ENCODE peak calls at places on chromosomes 6 and 20, in six cellular contexts. G is fibroblast of lung, H is adrenal gland, X is left ventricle myocardium inferior, Y is cardiac muscle cell, P is spleen. D is an unnamed sample.

GRCh38 chr6:24985313-24985712 is 49.6 kb upstream of the RIPOR2 start:
- DNase-seq in G (no peak), H (no peak), X (no peak), Y (no peak), P (no peak), D (no peak)

GRCh38 chr6:119310486-119311036 is 39.0 kb downstream of the MAN1A1 start:
- DNase-seq in G (peak; percentile 29), H (no peak), X (no peak), Y (peak; percentile 20), P (no peak), D (no peak)

GRCh38 chr6:158574800-158575199 is 14.9 kb downstream of the TMEM181 start:
- DNase-seq in G (no peak), H (no peak), X (no peak), Y (no peak), P (no peak), D (no peak)

GRCh38 chr6:355373-355772 is 36.2 kb upstream of the IRF4 start:
- DNase-seq in G (no peak), H (no peak), X (no peak), Y (no peak), P (no peak), D (no peak)

GRCh38 chr6:72649032-72649984 is 27.4 kb downstream of the KCNQ5 start:
- DNase-seq in G (peak; percentile 75), H (no peak), X (no peak), Y (peak; percentile 86), P (no peak), D (peak; percentile 4)

GRCh38 chr6:46862381-46862780 is 59.4 kb downstream of the ADGRF5 start:
- DNase-seq in G (no peak), H (no peak), X (no peak), Y (no peak), P (no peak), D (no peak)

GRCh38 chr6:56356431-56356830 is 109.1 kb upstream of the COL21A1 start:
- DNase-seq in G (peak; percentile 30), H (no peak), X (no peak), Y (peak; percentile 81), P (no peak), D (no peak)

GRCh38 chr20:36506253-36506652 is 35.1 kb upstream of the MYL9 start:
- DNase-seq in G (peak; percentile 25), H (peak; percentile 8), X (no peak), Y (no peak), P (no peak), D (no peak)

GRCh38 chr6:91299544-91300491 is 712.9 kb upstream of the MAP3K7 start:
- DNase-seq in G (peak; percentile 94), H (peak; percentile 37), X (peak; percentile 17), Y (peak; percentile 1), P (no peak), D (no peak)

GRCh38 chr6:38443341-38443740 is 196.4 kb downstream of the BTBD9 start:
- DNase-seq in G (no peak), H (no peak), X (no peak), Y (peak; percentile 25), P (no peak), D (no peak)

GRCh38 chr6:38336922-38337321 is 302.8 kb downstream of the BTBD9 start:
- DNase-seq in G (no peak), H (no peak), X (no peak), Y (no peak), P (no peak), D (no peak)

GRCh38 chr6:9532621-9533557 is 882.0 kb downstream of the TFAP2A start:
- DNase-seq in G (no peak), H (no peak), X (no peak), Y (no peak), P (no peak), D (no peak)

GRCh38 chr6:84466521-84466920 is 239.1 kb upstream of the CEP162 start:
- DNase-seq in G (peak; percentile 38), H (no peak), X (no peak), Y (peak; percentile 61), P (no peak), D (no peak)

GRCh38 chr20:17762873-17763557 is 63.2 kb downstream of the BANF2 start:
- DNase-seq in G (no peak), H (no peak), X (no peak), Y (no peak), P (no peak), D (no peak)

GRCh38 chr6:1107578-1107977 is 204.3 kb upstream of the FOXQ1 start:
- DNase-seq in G (no peak), H (no peak), X (no peak), Y (no peak), P (no peak), D (no peak)

GRCh38 chr20:59747671-59748515 is 143.6 kb downstream of the PHACTR3 start:
- DNase-seq in G (no peak), H (no peak), X (no peak), Y (no peak), P (peak; percentile 46), D (no peak)

GRCh38 chr6:71419954-71420692 is 131.5 kb downstream of the OGFRL1 start:
- DNase-seq in G (peak; percentile 38), H (peak; percentile 57), X (peak; percentile 72), Y (peak; percentile 52), P (peak; percentile 79), D (no peak)

GRCh38 chr6:167044696-167045095 is 45.5 kb downstream of the CEP43 start:
- DNase-seq in G (peak; percentile 3), H (no peak), X (peak; percentile 29), Y (peak; percentile 6), P (no peak), D (no peak)

GRCh38 chr6:124961784-124962611 is at the start of gene RNF217:
- DNase-seq in G (peak; percentile 77), H (peak; percentile 55), X (peak; percentile 73), Y (peak; percentile 83), P (peak; percentile 87), D (peak; percentile 35)

GRCh38 chr6:44080561-44081521 is 46.4 kb downstream of the MRPL14 start:
- DNase-seq in G (no peak), H (no peak), X (no peak), Y (no peak), P (no peak), D (no peak)

GRCh38 chr6:74404366-74404765 is 708.4 kb downstream of the CD109 start:
- DNase-seq in G (peak; percentile 14), H (no peak), X (no peak), Y (peak; percentile 41), P (no peak), D (no peak)

GRCh38 chr6:25869840-25870239 is 4.2 kb downstream of the SLC17A3 start:
- DNase-seq in G (no peak), H (no peak), X (no peak), Y (no peak), P (no peak), D (no peak)

GRCh38 chr6:6220718-6221117 is 99.7 kb downstream of the F13A1 start:
- DNase-seq in G (no peak), H (no peak), X (no peak), Y (no peak), P (no peak), D (no peak)

GRCh38 chr6:162602759-162603158 is 124.8 kb downstream of the PRKN start:
- DNase-seq in G (no peak), H (no peak), X (no peak), Y (no peak), P (no peak), D (no peak)

GRCh38 chr6:168299541-168300511 is 19.8 kb downstream of the DACT2 start:
- DNase-seq in G (no peak), H (no peak), X (no peak), Y (no peak), P (peak; percentile 60), D (no peak)

GRCh38 chr20:50144362-50144761 is 9.2 kb downstream of the PEDS1 start:
- DNase-seq in G (peak; percentile 97), H (peak; percentile 75), X (no peak), Y (peak; percentile 98), P (no peak), D (no peak)

GRCh38 chr6:108655840-108656650 is 95.3 kb downstream of the FOXO3 start:
- DNase-seq in G (peak; percentile 83), H (no peak), X (no peak), Y (peak; percentile 90), P (no peak), D (no peak)

GRCh38 chr6:149830731-149831379 is 33.3 kb downstream of the LRP11 start:
- DNase-seq in G (peak; percentile 54), H (no peak), X (no peak), Y (no peak), P (no peak), D (no peak)

GRCh38 chr20:8481636-8482035 is 349.6 kb downstream of the PLCB1 start:
- DNase-seq in G (peak; percentile 82), H (no peak), X (no peak), Y (peak; percentile 32), P (no peak), D (no peak)

GRCh38 chr20:47440857-47441773 is 60.6 kb upstream of the NCOA3 start:
- DNase-seq in G (no peak), H (no peak), X (no peak), Y (peak; percentile 36), P (peak; percentile 8), D (no peak)

GRCh38 chr6:89500486-89501020 is 67.6 kb downstream of the ANKRD6 start:
- DNase-seq in G (no peak), H (no peak), X (no peak), Y (no peak), P (no peak), D (no peak)

GRCh38 chr6:95501032-95501904 is 76.1 kb upstream of the MANEA start:
- DNase-seq in G (no peak), H (no peak), X (no peak), Y (no peak), P (no peak), D (no peak)

GRCh38 chr20:5400164-5400762 is 83.5 kb upstream of the PROKR2 start:
- DNase-seq in G (peak; percentile 2), H (no peak), X (no peak), Y (peak; percentile 49), P (no peak), D (no peak)

GRCh38 chr20:24683676-24684075 is 214.2 kb downstream of the SYNDIG1 start:
- DNase-seq in G (no peak), H (no peak), X (no peak), Y (peak; percentile 6), P (peak; percentile 10), D (no peak)
- H3K27ac ChIP-seq in G (no peak overlapping the region), H (no peak overlapping the region), X (no peak overlapping the region), Y (no peak overlapping the region), P (no peak overlapping the region), D (no peak overlapping the region)

GRCh38 chr20:19003759-19004336 is 190.3 kb downstream of the SCP2D1 start:
- DNase-seq in G (no peak), H (no peak), X (no peak), Y (no peak), P (no peak), D (no peak)
- H3K27me3 ChIP-seq in G (no peaks in the 10 kb centered on the region), H (no peaks in the 10 kb centered on the region), X (peaks cover 3% of the 10 kb centered on the region), Y (no peaks in the 10 kb centered on the region), P (no peaks in the 10 kb centered on the region), D (no peaks in the 10 kb centered on the region)

DNA sequence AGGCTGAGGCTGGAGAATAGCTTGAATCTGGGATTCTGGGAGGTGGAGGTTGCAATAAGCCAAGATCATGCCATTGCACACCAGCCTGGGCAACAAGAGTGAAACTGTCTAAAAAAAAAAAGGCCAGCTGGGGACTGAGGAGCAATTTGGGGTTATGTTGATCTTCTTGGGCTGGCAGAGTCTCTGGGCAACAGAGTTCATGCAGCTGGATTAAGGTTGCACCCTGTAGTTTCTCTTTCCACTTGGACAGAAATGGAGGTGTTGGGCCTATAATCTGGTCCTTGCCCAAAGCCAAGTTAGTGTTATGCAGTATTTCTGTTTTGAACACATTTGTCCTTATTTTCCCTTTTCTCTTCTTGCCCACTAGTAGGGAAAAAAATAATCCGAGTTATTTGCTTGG is 213.7 kb downstream of the SOX4 start:
- DNase-seq in G (no peak), H (no peak), X (no peak), Y (no peak), P (no peak), D (no peak)
- H3K27ac ChIP-seq in G (no peak overlapping the region), H (no peak overlapping the region), X (peak overlapping the region; percentile 74), Y (no peak overlapping the region), P (no peak overlapping the region), D (peak overlapping the region; percentile 3)

GRCh38 chr6:165659945-165660862 is 2.8 kb downstream of the PDE10A start:
- DNase-seq in G (no peak), H (no peak), X (no peak), Y (peak; percentile 48), P (no peak), D (no peak)
- H3K27me3 ChIP-seq in G (peaks cover 11% of the 10 kb centered on the region), H (peaks cover 15% of the 10 kb centered on the region), X (peaks cover 15% of the 10 kb centered on the region), Y (peaks cover 81% of the 10 kb centered on the region), P (peaks cover 67% of the 10 kb centered on the region), D (no peaks in the 10 kb centered on the region)